ENCODE peak calls at places on chromosome 22, in four cellular contexts. C is PC-3, I is left ventricle myocardium inferior, X is pancreas. S is an unnamed sample.

GRCh38 chr22:38186429-38186828 is 4.8 kb upstream of the PLA2G6 start:
- DNase-seq in I (no peak), C (no peak), X (no peak), S (no peak)

GRCh38 chr22:46737976-46738641 is at the start of gene CERK:
- DNase-seq in X (peak; percentile 83), C (peak; percentile 35), I (peak; percentile 82), S (peak; percentile 75)

GRCh38 chr22:24435323-24435645 is 7.9 kb downstream of the ADORA2A start:
- DNase-seq in I (no peak), X (no peak), C (no peak), S (no peak)

GRCh38 chr22:27752771-27753170 is 48.8 kb downstream of the MN1 start:
- DNase-seq in C (peak; percentile 39), X (no peak), I (peak; percentile 77), S (peak; percentile 75)

GRCh38 chr22:46122511-46122971 is 27.8 kb upstream of the PPARA start:
- DNase-seq in C (peak; percentile 69), I (peak; percentile 75), X (peak; percentile 54), S (peak; percentile 83)

GRCh38 chr22:47865626-47866025 is 1103.2 kb downstream of the TBC1D22A start:
- DNase-seq in C (no peak), I (no peak), X (no peak), S (no peak)

GRCh38 chr22:25054943-25055511 is 102.5 kb downstream of the KIAA1671 start:
- DNase-seq in X (no peak), I (no peak), C (no peak), S (no peak)

GRCh38 chr22:46897246-46897623 is 134.8 kb downstream of the TBC1D22A start:
- DNase-seq in C (peak; percentile 1), I (no peak), X (no peak), S (no peak)

GRCh38 chr22:39249081-39249704 is 4.4 kb upstream of the PDGFB start:
- DNase-seq in I (no peak), C (no peak), X (no peak), S (no peak)

GRCh38 chr22:49016909-49017768 is 810.5 kb downstream of the BRD1 start:
- DNase-seq in C (no peak), I (no peak), X (no peak), S (peak; percentile 54)

GRCh38 chr22:44329179-44329796 is 16.5 kb upstream of the SHISAL1 start:
- DNase-seq in C (peak; percentile 61), X (no peak), I (no peak), S (no peak)

GRCh38 chr22:26226538-26227297 is 57.5 kb downstream of the SEZ6L start:
- DNase-seq in I (no peak), X (no peak), C (no peak), S (no peak)

GRCh38 chr22:18947905-18948304 is 11.8 kb upstream of the PRODH start:
- DNase-seq in I (no peak), X (peak; percentile 1), C (no peak), S (peak; percentile 51)

GRCh38 chr22:36921309-36922096 is 8.1 kb downstream of the CSF2RB start:
- DNase-seq in I (no peak), X (no peak), C (no peak), S (no peak)

GRCh38 chr22:36406139-36406538 is 18.4 kb upstream of the MYH9 start:
- DNase-seq in X (no peak), C (no peak), I (no peak), S (no peak)

GRCh38 chr22:27846910-27847309 is 45.4 kb upstream of the MN1 start:
- DNase-seq in C (no peak), X (no peak), I (no peak), S (no peak)

GRCh38 chr22:26579331-26579886 is 10.5 kb downstream of the TPST2 start:
- DNase-seq in C (no peak), I (no peak), X (no peak), S (no peak)

GRCh38 chr22:50019316-50019715 is 6.8 kb upstream of the IL17REL start:
- DNase-seq in X (no peak), I (no peak), C (no peak), S (no peak)

GRCh38 chr22:17396531-17396930 is 27.3 kb downstream of the CECR2 start:
- DNase-seq in X (no peak), C (peak; percentile 35), I (no peak), S (no peak)

GRCh38 chr22:32334640-32335365 is 22.9 kb upstream of the RFPL3 start:
- DNase-seq in I (no peak), X (no peak), C (no peak), S (no peak)

GRCh38 chr22:32677876-32678275 is 123.6 kb upstream of the TIMP3 start:
- DNase-seq in C (no peak), I (no peak), X (no peak), S (no peak)

GRCh38 chr22:44569516-44569915 is 71.5 kb upstream of the RTL6 start:
- DNase-seq in X (no peak), I (no peak), C (no peak), S (no peak)

GRCh38 chr22:46129390-46130041 is 20.8 kb upstream of the PPARA start:
- DNase-seq in X (no peak), C (no peak), I (peak; percentile 80), S (no peak)

GRCh38 chr22:37090920-37091688 is 18.4 kb downstream of the TMPRSS6 start:
- DNase-seq in X (no peak), C (no peak), I (no peak), S (no peak)

GRCh38 chr22:39645532-39645931 is 75.0 kb downstream of the CACNA1I start:
- DNase-seq in C (no peak), X (no peak), I (no peak), S (no peak)

GRCh38 chr22:44196731-44197131 is 16.0 kb downstream of the PARVG start:
- DNase-seq in X (no peak), C (no peak), I (no peak), S (no peak)

GRCh38 chr22:49298834-49299750 is 528.6 kb downstream of the BRD1 start:
- DNase-seq in C (no peak), X (no peak), I (no peak), S (peak; percentile 51)

GRCh38 chr22:45223304-45224117 is 17.2 kb downstream of the KIAA0930 start:
- DNase-seq in X (no peak), I (no peak), C (no peak), S (no peak)

GRCh38 chr22:38843201-38843715 is 570 bp downstream of the NPTXR start:
- DNase-seq in C (peak; percentile 55), X (peak; percentile 54), I (peak; percentile 41), S (no peak)

GRCh38 chr22:33302049-33302545 is 243.9 kb upstream of the SYN3 start:
- DNase-seq in I (peak; percentile 84), X (peak; percentile 56), C (peak; percentile 45), S (peak; percentile 81)

DNA sequence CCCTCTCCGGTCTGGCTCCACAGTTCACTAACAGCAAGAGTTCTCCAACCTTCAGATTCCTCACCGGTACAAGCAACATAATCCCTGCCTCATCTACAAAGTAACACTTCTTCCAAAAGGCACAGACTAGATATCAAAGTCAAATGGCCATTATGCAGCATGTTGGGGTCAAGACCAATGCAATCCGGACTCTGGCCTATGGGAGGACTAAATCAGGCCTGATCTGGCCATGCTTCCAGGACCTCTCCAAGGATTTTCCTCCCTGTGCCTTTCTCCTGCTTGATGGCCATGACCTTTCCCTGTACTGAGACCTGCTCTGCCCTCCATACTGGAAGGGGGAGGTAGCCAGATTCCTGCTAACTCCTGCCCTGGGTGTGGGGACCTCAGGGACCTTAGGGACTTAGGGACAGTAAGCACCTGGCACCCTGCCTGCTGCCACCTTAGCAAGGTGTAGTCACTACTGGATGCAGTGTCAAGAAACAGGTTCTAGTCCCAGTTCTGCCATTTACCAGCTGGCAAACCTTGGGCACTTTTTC is 6.7 kb downstream of the TBC1D10A start:
- DNase-seq in I (peak; percentile 11), X (no peak), C (no peak), S (no peak)
- H3K4me1 ChIP-seq in I (peaks cover 100% of the 10 kb centered on the region), X (no peaks in the 10 kb centered on the region), C (peaks cover 9% of the 10 kb centered on the region), S (no peaks in the 10 kb centered on the region)

GRCh38 chr22:23204541-23205157 is 24.3 kb downstream of the BCR start:
- DNase-seq in I (peak; percentile 85), X (peak; percentile 70), C (no peak), S (no peak)

GRCh38 chr22:23202812-23203451 is 22.6 kb downstream of the BCR start:
- DNase-seq in C (no peak), I (no peak), X (no peak), S (no peak)

GRCh38 chr22:23205330-23205729 is 25.0 kb downstream of the BCR start:
- DNase-seq in I (peak; percentile 7), C (no peak), X (no peak), S (no peak)

GRCh38 chr22:23203452-23204124 is 23.3 kb downstream of the BCR start:
- DNase-seq in I (no peak), X (no peak), C (no peak), S (no peak)

DNA sequence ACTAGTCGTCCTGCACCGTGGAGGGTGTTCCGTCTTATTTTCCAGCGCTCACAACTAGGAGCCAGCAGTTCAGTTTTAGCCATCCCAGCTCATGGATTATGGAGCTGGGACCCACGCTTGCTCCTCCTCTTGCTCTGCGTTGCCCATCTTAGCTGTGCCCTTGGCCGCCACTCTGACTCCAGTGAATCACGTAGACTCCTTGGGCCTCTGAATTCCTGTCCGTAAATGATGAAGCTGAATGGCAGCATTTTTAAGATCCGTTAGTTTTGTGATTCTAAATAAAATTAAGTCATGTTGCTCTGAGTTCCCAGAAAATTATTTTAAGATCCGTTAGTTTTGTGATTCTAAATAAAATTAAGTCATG is 23.8 kb downstream of the BCR start:
- DNase-seq in X (no peak), I (no peak), C (no peak), S (no peak)
- H3K27ac ChIP-seq in X (peak overlapping the region; percentile 19), I (peak overlapping the region; percentile 75), C (no peak overlapping the region), S (peak overlapping the region; percentile 81)

DNA sequence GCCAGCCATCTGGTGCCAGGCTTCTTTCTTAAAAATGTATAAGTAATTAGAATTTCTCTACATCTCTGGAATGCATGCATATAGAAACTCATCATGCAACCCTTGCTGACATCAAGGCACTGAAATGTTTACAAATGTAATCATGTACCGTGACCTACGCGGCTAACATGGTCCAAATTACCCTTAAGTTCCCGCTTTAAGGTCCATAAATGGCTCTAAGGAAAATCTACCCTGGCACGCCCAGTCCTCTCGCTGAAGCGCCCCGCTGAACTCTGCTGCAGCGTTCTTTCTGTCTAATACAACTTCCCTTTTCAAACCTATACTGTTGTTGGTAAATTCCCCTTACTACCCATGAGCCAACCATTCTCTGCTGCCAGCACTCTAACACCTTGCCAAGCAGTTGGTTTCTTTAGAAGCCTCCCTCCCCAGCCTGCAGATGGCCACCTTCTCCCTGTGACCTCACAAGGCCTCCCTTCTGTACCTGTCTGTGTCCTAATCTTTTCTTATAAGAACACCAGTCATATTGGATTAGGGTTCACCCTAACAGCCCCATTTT is 13.5 kb upstream of the HMOX1 start:
- DNase-seq in C (no peak), X (no peak), I (no peak), S (no peak)
- TF ChIP-seq CTCF in C (no peak), X (no peak), I (no peak), S (no peak)

DNA sequence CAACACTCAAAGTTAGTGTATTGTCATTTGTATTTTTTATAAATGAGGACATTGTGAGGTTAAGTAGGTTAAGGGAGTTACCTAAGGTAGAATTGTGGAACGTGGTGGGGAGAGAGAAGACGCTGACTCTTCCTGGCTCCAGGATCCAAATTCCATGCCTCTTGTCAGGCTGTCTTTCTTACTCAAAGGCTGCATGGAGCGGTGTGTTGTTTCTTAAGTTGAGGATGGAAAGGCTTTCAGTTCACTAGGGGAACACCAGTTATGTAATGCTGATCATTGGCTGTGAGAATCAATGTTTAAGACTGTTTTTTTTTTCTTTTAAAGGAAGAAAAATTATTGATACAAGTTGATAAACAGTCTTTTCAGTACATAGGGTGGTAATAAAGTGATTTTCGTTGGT is 2.9 kb downstream of the UBE2L3 start:
- DNase-seq in X (no peak), C (no peak), I (no peak), S (no peak)
- H3K4me1 ChIP-seq in X (peaks cover 31% of the 10 kb centered on the region), C (peaks cover 40% of the 10 kb centered on the region), I (peaks cover 75% of the 10 kb centered on the region), S (peaks cover 62% of the 10 kb centered on the region)

S was measured in tibial artery.